ENCODE peak calls at places on chromosomes 5 and 9, in six cellular contexts. Y is lung; S is CD8-positive, alpha-beta memory T cell; L is heart right ventricle; Q is IMR-90; R is right lobe of liver. W is an unnamed sample. For H3K9me3, the result is how much of the 10 kb centered on the place peaks cover.

GRCh38 chr5:132266031-132266835 is 8.7 kb downstream of the PDLIM4 start:
- DNase-seq in Y (peak), S (no peak), L (no peak), Q (no peak), R (peak), W (no peak)

GRCh38 chr5:156326718-156327259 is at the start of gene SGCD:
- DNase-seq in Y (no peak), S (no peak), L (peak), Q (peak), R (peak), W (no peak)

GRCh38 chr5:57442080-57442839 is 40.4 kb downstream of the ACTBL2 start:
- DNase-seq in Y (no peak), S (no peak), L (peak), Q (peak), R (no peak), W (peak)

GRCh38 chr9:82456621-82457020 is 468.0 kb downstream of the SPATA31D1 start:
- DNase-seq in Y (no peak), S (no peak), L (no peak), Q (peak), R (no peak), W (no peak)

GRCh38 chr9:137630684-137631083 is 11.9 kb downstream of the EHMT1 start:
- DNase-seq in Y (no peak), S (no peak), L (no peak), Q (no peak), R (no peak), W (no peak)

GRCh38 chr5:1975898-1976765 is 93.4 kb upstream of the IRX4 start:
- DNase-seq in Y (no peak), S (no peak), L (no peak), Q (no peak), R (no peak), W (no peak)

GRCh38 chr9:81592890-81593271 is 96.5 kb downstream of the TLE1 start:
- DNase-seq in Y (peak), S (no peak), L (peak), Q (no peak), R (peak), W (no peak)

GRCh38 chr5:33195431-33196128 is 245.2 kb upstream of the TARS1 start:
- DNase-seq in Y (no peak), S (no peak), L (no peak), Q (peak), R (no peak), W (no peak)

GRCh38 chr5:115531787-115532367 is 12.7 kb downstream of the FEM1C start:
- DNase-seq in Y (no peak), S (no peak), L (no peak), Q (no peak), R (no peak), W (no peak)

GRCh38 chr9:36034911-36035490 is 1.7 kb upstream of the RECK start:
- DNase-seq in Y (no peak), S (no peak), L (no peak), Q (peak), R (no peak), W (no peak)

GRCh38 chr5:133658327-133658726 is 46.0 kb upstream of the FSTL4 start:
- DNase-seq in Y (no peak), S (no peak), L (no peak), Q (no peak), R (no peak), W (no peak)
- H3K9me3 ChIP-seq in Y (under half), S (under half), L (under half), Q (under half), R (under half), W (under half)

DNA sequence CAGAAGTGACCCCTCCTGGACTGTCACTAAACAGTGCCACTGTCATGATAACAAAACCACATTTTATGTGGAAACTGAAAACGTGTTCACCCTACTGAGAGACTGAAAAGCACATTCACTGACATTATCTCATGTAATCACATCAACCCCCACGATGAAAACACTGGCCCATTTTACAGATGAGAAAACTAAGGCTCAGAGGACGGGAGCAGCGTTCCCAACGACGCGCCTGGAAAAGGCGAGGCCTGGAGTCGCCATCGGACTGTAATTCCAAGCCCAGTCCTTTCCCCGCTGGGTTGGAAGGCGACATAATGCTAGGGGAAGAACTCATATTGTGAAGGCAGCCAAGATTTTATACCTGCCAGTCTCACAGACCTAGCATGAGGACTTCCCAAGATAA is 140.0 kb downstream of the ADAMTS2 start:
- DNase-seq in Y (no peak), S (no peak), L (no peak), Q (no peak), R (no peak), W (no peak)
- H3K9me3 ChIP-seq in Y (under half), S (under half), L (under half), Q (under half), R (under half), W (half or more)

DNA sequence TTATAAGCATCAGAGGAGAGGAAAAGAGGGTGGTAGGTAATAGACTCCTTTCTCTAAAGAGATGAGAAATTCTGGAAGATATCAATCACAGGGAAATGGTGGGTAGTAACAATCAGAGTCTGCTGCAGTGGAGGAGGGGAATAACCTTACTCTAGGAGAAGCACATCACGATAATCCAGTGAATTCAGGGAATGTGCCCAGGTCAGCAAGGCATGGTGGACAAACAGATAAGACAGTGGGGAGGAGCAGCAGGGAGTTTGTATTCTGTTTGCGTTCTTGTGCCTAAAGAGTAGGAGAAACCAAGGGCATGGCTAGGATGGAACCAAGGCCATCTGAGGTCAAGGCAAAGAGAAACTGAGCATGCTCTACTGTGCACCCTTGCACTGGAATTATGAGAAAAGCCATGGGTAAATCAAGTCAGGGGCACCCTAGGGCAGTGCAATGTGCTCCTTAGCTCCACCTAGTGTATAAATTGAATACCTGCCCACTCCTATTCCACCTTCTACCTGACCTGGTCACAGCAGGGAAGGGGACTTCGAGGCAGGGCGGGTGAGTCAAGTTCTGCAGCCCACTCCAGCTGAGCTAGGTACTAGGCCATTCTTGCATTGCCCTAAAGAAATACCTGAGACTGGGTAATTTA is 31.6 kb downstream of the RETREG1 start:
- DNase-seq in Y (no peak), S (no peak), L (no peak), Q (no peak), R (no peak), W (no peak)
- H3K9me3 ChIP-seq in Y (under half), S (under half), L (under half), Q (under half), R (under half), W (under half)

DNA sequence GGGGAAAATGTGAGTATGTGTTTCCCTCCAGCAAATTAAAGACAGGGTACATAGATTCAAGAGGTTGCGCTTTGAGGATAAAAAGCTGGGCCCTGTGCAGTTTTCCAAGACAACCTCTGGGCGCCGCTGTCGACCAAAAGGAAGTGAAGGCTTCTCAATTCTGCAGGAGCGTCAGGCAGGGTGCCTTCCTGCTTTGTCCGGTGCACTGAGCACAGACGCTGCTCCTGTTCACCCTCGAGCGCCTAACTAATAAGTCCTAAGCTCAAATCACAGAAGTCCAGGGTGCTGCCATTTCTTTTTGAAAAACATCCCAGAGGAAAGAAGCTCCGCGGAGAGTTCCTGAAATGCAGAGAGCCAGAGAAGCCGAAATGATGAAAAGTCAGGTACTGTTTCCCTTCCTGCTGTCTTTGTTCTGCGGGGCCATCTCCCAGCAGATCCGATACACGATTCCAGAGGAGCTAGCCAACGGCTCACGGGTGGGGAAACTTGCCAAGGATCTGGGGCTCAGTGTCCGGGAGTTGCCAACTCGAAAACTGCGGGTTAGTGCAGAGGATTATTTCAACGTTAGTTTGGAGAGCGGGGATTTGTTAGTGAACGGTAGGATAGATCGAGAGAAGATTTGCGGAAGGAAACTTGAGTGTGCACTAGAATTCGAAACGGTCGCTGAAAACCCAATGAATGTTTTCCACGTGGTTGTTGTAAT is at the start of gene PCDHGB1:
- DNase-seq in Y (no peak), S (no peak), L (peak), Q (peak), R (no peak), W (peak)
- H3K9me3 ChIP-seq in Y (under half), S (under half), L (half or more), Q (under half), R (under half), W (under half)

GRCh38 chr9:122477346-122477745 is 380 bp downstream of the OR1J1 start:
- DNase-seq in Y (no peak), S (no peak), L (no peak), Q (no peak), R (no peak), W (no peak)

GRCh38 chr9:122474561-122474960 is 3.2 kb downstream of the OR1J1 start:
- DNase-seq in Y (no peak), S (no peak), L (no peak), Q (peak), R (no peak), W (no peak)

GRCh38 chr9:122477826-122478225 is at the start of gene OR1J1:
- DNase-seq in Y (no peak), S (no peak), L (no peak), Q (no peak), R (no peak), W (no peak)

DNA sequence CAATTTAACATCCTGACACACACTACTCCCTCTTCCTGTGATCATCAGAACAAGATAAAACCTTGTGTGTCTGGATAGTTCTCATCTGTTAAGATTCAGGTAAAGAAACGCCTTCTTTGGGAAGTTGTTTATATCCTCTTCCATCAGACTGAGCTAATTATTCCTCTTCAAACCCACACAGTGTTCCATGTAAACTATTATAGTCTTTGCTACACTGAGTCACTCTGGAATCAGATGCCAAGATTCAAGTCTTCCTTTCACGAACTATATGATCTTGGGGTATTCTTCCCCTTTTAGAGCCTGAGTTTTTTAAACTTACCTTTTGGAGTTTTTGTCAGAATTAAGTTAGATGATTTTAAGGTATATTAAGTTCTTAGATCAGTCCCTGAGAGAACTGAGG is 2.0 kb downstream of the OR1J1 start:
- DNase-seq in Y (no peak), S (no peak), L (no peak), Q (peak), R (no peak), W (no peak)
- H3K9me3 ChIP-seq in Y (under half), S (under half), L (under half), Q (under half), R (under half), W (under half)

GRCh38 chr5:13643196-13643595 is 301.3 kb downstream of the DNAH5 start:
- DNase-seq in Y (no peak), S (no peak), L (no peak), Q (no peak), R (no peak), W (no peak)

GRCh38 chr5:13648822-13649221 is 295.7 kb downstream of the DNAH5 start:
- DNase-seq in Y (no peak), S (no peak), L (no peak), Q (no peak), R (no peak), W (no peak)

GRCh38 chr5:13640270-13640669 is 304.2 kb downstream of the DNAH5 start:
- DNase-seq in Y (no peak), S (no peak), L (no peak), Q (no peak), R (no peak), W (no peak)

GRCh38 chr5:13643734-13644133 is 300.8 kb downstream of the DNAH5 start:
- DNase-seq in Y (no peak), S (no peak), L (no peak), Q (no peak), R (no peak), W (no peak)
- H3K9me3 ChIP-seq in Y (under half), S (under half), L (under half), Q (under half), R (under half), W (under half)

DNA sequence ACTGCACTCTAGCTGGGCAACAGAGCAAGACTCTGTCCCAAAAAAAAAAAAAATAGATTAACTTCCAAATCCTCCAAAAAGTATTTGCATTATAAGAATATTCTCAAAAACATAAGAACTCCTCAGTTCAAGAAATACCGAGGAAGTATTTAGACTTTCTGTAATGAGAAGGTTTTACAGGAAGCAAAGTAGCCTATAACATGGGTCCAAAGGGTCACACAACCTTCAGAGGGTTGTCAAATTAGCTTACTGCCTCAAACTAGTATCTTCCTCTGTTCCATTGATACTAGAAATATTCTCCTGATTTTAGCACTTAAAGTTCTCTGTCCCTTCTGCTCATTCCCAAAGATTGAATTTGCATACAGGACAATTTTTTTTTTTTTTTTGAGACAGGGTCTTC is 121.9 kb downstream of the INVS start:
- DNase-seq in Y (no peak), S (no peak), L (no peak), Q (no peak), R (no peak), W (no peak)
- H3K9me3 ChIP-seq in Y (under half), S (under half), L (under half), Q (under half), R (under half), W (under half)